ENCODE peak calls at places on chromosomes 7 and 10, in six cellular contexts. I, X, C, Z, Q and B are unnamed samples.

GRCh38 chr7:71343039-71343438 is 211.1 kb downstream of the GALNT17 start:
- DNase-seq in Z (no peak), Q (no peak), X (no peak), C (no peak), I (no peak), B (no peak)

GRCh38 chr7:98086231-98086855 is 20.3 kb upstream of the LMTK2 start:
- DNase-seq in I (no peak), Z (no peak), X (no peak), C (no peak), Q (no peak), B (no peak)

GRCh38 chr7:27183682-27184341 is 1.2 kb downstream of the HOXA11 start:
- DNase-seq in X (no peak), Z (no peak), Q (no peak), C (no peak), I (no peak), B (no peak)

GRCh38 chr10:122468923-122469781 is 7.8 kb downstream of the HTRA1 start:
- DNase-seq in Z (no peak), I (peak; percentile 98), Q (no peak), X (peak; percentile 89), C (peak; percentile 6), B (no peak)

GRCh38 chr7:156156734-156157408 is 344.6 kb upstream of the SHH start:
- DNase-seq in C (peak; percentile 20), Q (peak; percentile 19), Z (peak; percentile 59), I (no peak), X (peak; percentile 72), B (no peak)

GRCh38 chr10:6465437-6465836 is 114.6 kb downstream of the PRKCQ start:
- DNase-seq in I (no peak), X (no peak), Q (no peak), Z (no peak), C (no peak), B (no peak)

GRCh38 chr10:287814-288213 is 152.6 kb downstream of the ZMYND11 start:
- DNase-seq in C (peak; percentile 53), Z (peak; percentile 62), Q (no peak), X (peak; percentile 45), I (no peak), B (no peak)

GRCh38 chr7:68216046-68216445 is 1219.4 kb downstream of the TYW1 start:
- DNase-seq in X (no peak), I (no peak), Z (no peak), C (no peak), Q (no peak), B (no peak)

GRCh38 chr7:111903797-111904196 is 302.4 kb downstream of the DOCK4 start:
- DNase-seq in C (no peak), Z (no peak), Q (no peak), I (no peak), X (no peak), B (no peak)

GRCh38 chr10:28940158-28940888 is 263.0 kb downstream of the BAMBI start:
- DNase-seq in X (peak; percentile 19), C (peak; percentile 91), Q (no peak), I (no peak), Z (no peak), B (no peak)

GRCh38 chr10:31242902-31243301 is 76.1 kb upstream of the ZEB1 start:
- DNase-seq in Q (peak; percentile 7), X (peak; percentile 40), C (peak; percentile 59), Z (peak; percentile 26), I (peak; percentile 99), B (peak; percentile 5)

GRCh38 chr10:78518224-78518623 is 484.6 kb downstream of the RPS24 start:
- DNase-seq in Z (no peak), C (no peak), I (no peak), X (no peak), Q (no peak), B (no peak)

GRCh38 chr10:90674927-90675326 is 182.9 kb downstream of the HTR7 start:
- DNase-seq in X (no peak), C (no peak), I (peak; percentile 86), Q (no peak), Z (no peak), B (no peak)
- TF ChIP-seq USF2 in X (no peak), C (no peak), I (no peak), Q (no peak), Z (no peak), B (no peak)

GRCh38 chr10:3749597-3750351 is 35.2 kb downstream of the KLF6 start:
- DNase-seq in I (peak; percentile 90), Q (no peak), C (peak; percentile 31), Z (no peak), X (no peak), B (no peak)
- TF ChIP-seq POLR2A in I (no peak), Q (no peak), C (no peak), Z (no peak), X (no peak), B (no peak)

GRCh38 chr10:77010430-77010829 is 627.2 kb downstream of the KCNMA1 start:
- DNase-seq in Q (no peak), C (no peak), X (no peak), I (no peak), Z (no peak), B (no peak)

GRCh38 chr10:77004917-77005564 is 632.6 kb downstream of the KCNMA1 start:
- DNase-seq in I (peak; percentile 58), Z (peak; percentile 54), Q (no peak), X (peak; percentile 57), C (peak; percentile 32), B (no peak)

GRCh38 chr10:77005901-77006300 is 631.7 kb downstream of the KCNMA1 start:
- DNase-seq in Z (no peak), C (no peak), Q (no peak), I (no peak), X (no peak), B (no peak)

GRCh38 chr10:77007836-77008235 is 629.8 kb downstream of the KCNMA1 start:
- DNase-seq in C (no peak), Q (no peak), I (no peak), X (no peak), Z (no peak), B (no peak)

DNA sequence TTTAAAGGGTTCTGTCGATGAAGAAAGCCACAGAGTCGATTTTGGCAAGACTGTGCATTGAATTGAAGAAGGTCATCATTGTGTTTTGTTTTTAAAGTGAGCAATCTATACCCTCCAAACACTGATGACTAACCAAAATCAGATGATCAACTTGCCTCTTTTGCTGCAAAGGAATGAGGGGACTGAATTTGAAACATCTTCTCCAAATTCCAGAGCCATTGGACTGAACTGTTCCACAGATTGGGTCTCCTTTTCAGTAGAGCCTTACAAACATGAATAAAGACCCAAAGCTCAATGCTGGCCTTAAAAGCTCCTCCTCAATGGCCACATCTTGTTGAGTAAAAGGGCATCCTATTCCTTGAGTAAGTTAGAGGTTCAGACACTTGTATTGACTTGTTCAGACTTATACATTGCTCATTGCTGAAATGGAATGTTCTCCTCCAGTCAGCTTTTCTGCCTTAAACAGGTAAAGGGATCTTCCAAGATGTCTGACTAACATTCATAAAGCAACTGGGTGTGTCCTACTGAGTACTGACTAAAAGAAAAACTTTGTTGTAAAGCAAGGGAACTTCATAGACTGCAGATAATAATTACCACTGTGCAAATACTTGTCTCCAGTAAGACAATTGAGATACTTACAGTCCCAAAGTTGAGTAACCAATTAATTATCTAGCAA is 630.6 kb downstream of the KCNMA1 start:
- DNase-seq in X (no peak), Q (no peak), C (no peak), Z (no peak), I (peak; percentile 3), B (no peak)
- TF ChIP-seq USF2 in X (no peak), Q (no peak), C (no peak), Z (no peak), I (no peak), B (no peak)

GRCh38 chr7:47709051-47709450 is 127.1 kb upstream of the TNS3 start:
- DNase-seq in C (no peak), X (no peak), I (no peak), Z (no peak), Q (no peak), B (no peak)
- TF ChIP-seq POLR2A in C (no peak), X (no peak), I (no peak), Z (no peak), Q (no peak), B (no peak)

GRCh38 chr7:82188636-82189035 is 254.9 kb downstream of the CACNA2D1 start:
- DNase-seq in X (no peak), I (no peak), C (no peak), Z (no peak), Q (no peak), B (no peak)

DNA sequence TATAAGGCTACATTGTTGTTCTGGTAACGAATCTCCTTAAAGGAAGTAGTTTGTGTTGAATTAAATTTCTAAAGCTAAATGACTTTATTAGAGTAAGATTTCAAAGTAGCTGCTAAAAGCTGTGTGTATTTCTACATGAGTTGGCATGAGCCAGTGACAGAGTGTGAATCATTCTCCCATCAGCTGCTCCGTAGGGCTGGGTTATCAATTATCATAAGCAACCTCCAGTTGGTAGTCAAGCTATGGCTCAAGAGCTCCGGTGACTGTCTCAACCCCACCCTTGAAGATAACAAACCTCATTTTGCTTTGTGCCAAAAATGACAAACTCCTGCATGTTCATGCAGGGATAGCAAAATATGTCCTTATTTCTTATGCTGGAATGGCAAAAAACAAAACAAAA is 249.6 kb downstream of the CACNA2D1 start:
- DNase-seq in I (peak; percentile 66), C (no peak), Q (no peak), Z (no peak), X (no peak), B (no peak)
- TF ChIP-seq USF2 in I (no peak), C (no peak), Q (no peak), Z (no peak), X (no peak), B (no peak)